ENCODE peak calls at places on chromosomes 12 and 14, in five cellular contexts. X is osteocyte; M is activated naive CD4-positive, alpha-beta T cell treated with anti-CD3 and anti-CD28 coated beads, Interleukin-2, amount 10 ng/mL, durations not matched to agents 7 days and 5 days; Q is right atrium auricular region; J is GM19239. F is an unnamed sample.
A peak's percentile ranks its signal among the peaks of the same experiment; 100 is the strongest.

GRCh38 chr12:26429070-26429691 is 233.8 kb downstream of the SSPN start:
- DNase-seq in Q (no peak), M (no peak), X (no peak), J (no peak), F (no peak)

GRCh38 chr12:6226701-6227096 is 26.5 kb downstream of the CD9 start:
- DNase-seq in Q (no peak), X (no peak), J (no peak), M (no peak), F (no peak)

GRCh38 chr12:130715150-130715995 is 726 bp downstream of the RIMBP2 start:
- DNase-seq in J (no peak), M (no peak), X (no peak), Q (no peak), F (no peak)

GRCh38 chr12:6362383-6362782 is 13.0 kb downstream of the SCNN1A start:
- DNase-seq in Q (no peak), X (no peak), J (no peak), M (no peak), F (no peak)

GRCh38 chr14:53002576-53002975 is 51.7 kb upstream of the FERMT2 start:
- DNase-seq in J (no peak), X (no peak), M (no peak), Q (no peak), F (no peak)

GRCh38 chr14:33668066-33668465 is 282.8 kb downstream of the EGLN3 start:
- DNase-seq in Q (no peak), J (no peak), X (no peak), M (no peak), F (no peak)

GRCh38 chr14:95979339-95980042 is 59.7 kb upstream of the C14orf132 start:
- DNase-seq in J (no peak), Q (no peak), M (no peak), X (no peak), F (no peak)

GRCh38 chr12:26612203-26612602 is 220.8 kb downstream of the ITPR2 start:
- DNase-seq in Q (no peak), M (no peak), X (no peak), J (no peak), F (no peak)

GRCh38 chr12:80282761-80283160 is 161.3 kb upstream of the PTPRQ start:
- DNase-seq in X (no peak), M (no peak), J (no peak), Q (no peak), F (no peak)

GRCh38 chr12:1848146-1848545 is 27.8 kb downstream of the LRTM2 start:
- DNase-seq in X (no peak), J (no peak), Q (no peak), M (no peak), F (no peak)

GRCh38 chr14:105014631-105015030 is 6.3 kb downstream of the CDCA4 start:
- DNase-seq in Q (no peak), J (no peak), M (no peak), X (no peak), F (no peak)

GRCh38 chr14:92973265-92973797 is 50.4 kb downstream of the CHGA start:
- DNase-seq in X (no peak), J (no peak), Q (peak; percentile 89), M (peak; percentile 40), F (no peak)

GRCh38 chr14:54902521-54903420 is at the start of gene GCH1:
- DNase-seq in M (peak; percentile 83), Q (peak; percentile 66), X (peak; percentile 86), J (no peak), F (peak; percentile 81)

GRCh38 chr12:56601503-56601902 is 28.6 kb downstream of the BAZ2A start:
- DNase-seq in X (no peak), J (peak; percentile 19), M (peak; percentile 61), Q (no peak), F (peak; percentile 33)

GRCh38 chr12:85322715-85323114 is 42.7 kb downstream of the ALX1 start:
- DNase-seq in J (no peak), Q (no peak), M (no peak), X (no peak), F (no peak)

GRCh38 chr12:65536876-65537661 is 258.6 kb downstream of the MSRB3 start:
- DNase-seq in M (no peak), X (peak; percentile 88), J (no peak), Q (peak; percentile 62), F (no peak)

GRCh38 chr12:111022386-111022785 is 102.0 kb upstream of the MYL2 start:
- DNase-seq in X (no peak), M (no peak), J (no peak), Q (no peak), F (no peak)

F was measured in activated CD4-positive, alpha-beta memory T cell treated with anti-CD3 and anti-CD28 coated beads, Interleukin-2, amount 10 ng/mL, durations not matched to agents 7 days and 5 days.